ENCODE peak calls at places on chromosomes 11 and 22, in nine cellular contexts. P, M, Z, A, X, Q, V, H and I are unnamed samples.

GRCh38 chr11:10263929-10264328 is 30.1 kb downstream of the SBF2 start:
- DNase-seq in A (no peak), M (no peak), X (no peak), P (peak), Q (peak), V (peak), Z (peak), H (no peak), I (no peak)

GRCh38 chr22:25804676-25805075 is 62.7 kb downstream of the MYO18B start:
- DNase-seq in X (no peak), H (no peak), A (no peak), V (no peak), Z (no peak), P (no peak), Q (no peak), M (no peak), I (no peak)

GRCh38 chr11:76770642-76771445 is 12.3 kb upstream of the TSKU start:
- DNase-seq in A (peak), Z (peak), Q (peak), M (peak), V (peak), X (no peak), P (peak), H (no peak), I (no peak)

GRCh38 chr11:39630365-39630764 is 1829.1 kb downstream of the LRRC4C start:
- DNase-seq in H (no peak), P (no peak), Z (no peak), A (no peak), Q (no peak), X (no peak), V (no peak), M (no peak), I (no peak)

GRCh38 chr11:100731471-100731870 is 44.4 kb downstream of the ARHGAP42 start:
- DNase-seq in A (no peak), Z (no peak), Q (no peak), V (no peak), X (no peak), P (no peak), M (no peak), H (no peak), I (peak)

GRCh38 chr11:111944651-111945051 is 7.5 kb downstream of the DIXDC1 start:
- DNase-seq in Q (peak), X (no peak), P (peak), V (peak), Z (no peak), A (no peak), M (no peak), H (no peak), I (no peak)

GRCh38 chr11:77515063-77515462 is 41.2 kb upstream of the PAK1 start:
- DNase-seq in H (no peak), Z (no peak), X (no peak), A (no peak), M (no peak), Q (no peak), P (no peak), V (no peak), I (peak)

GRCh38 chr22:30325065-30325720 is 1.5 kb downstream of the TBC1D10A start:
- DNase-seq in Q (peak), P (peak), M (no peak), H (no peak), V (peak), Z (no peak), X (no peak), A (peak), I (no peak)

GRCh38 chr22:30159561-30160353 is 79.5 kb downstream of the HORMAD2 start:
- DNase-seq in M (no peak), H (no peak), X (no peak), P (peak), Z (peak), Q (peak), A (no peak), V (peak), I (no peak)

GRCh38 chr11:1936781-1937615 is 10.1 kb upstream of the MRPL23 start:
- DNase-seq in V (no peak), Q (no peak), X (peak), Z (no peak), H (no peak), A (no peak), P (no peak), M (no peak), I (peak)

GRCh38 chr11:14414470-14415461 is 55.8 kb upstream of the RRAS2 start:
- DNase-seq in P (peak), H (no peak), A (no peak), X (no peak), M (no peak), Z (no peak), V (no peak), Q (no peak), I (no peak)

GRCh38 chr22:19406281-19406811 is 25.2 kb downstream of the HIRA start:
- DNase-seq in Z (no peak), V (no peak), M (no peak), X (no peak), P (no peak), Q (no peak), A (no peak), H (no peak), I (no peak)
- TF ChIP-seq CTCF in Z (no peak), V (no peak), M (no peak), X (no peak), P (no peak), Q (no peak), A (no peak), H (no peak), I (no peak)

DNA sequence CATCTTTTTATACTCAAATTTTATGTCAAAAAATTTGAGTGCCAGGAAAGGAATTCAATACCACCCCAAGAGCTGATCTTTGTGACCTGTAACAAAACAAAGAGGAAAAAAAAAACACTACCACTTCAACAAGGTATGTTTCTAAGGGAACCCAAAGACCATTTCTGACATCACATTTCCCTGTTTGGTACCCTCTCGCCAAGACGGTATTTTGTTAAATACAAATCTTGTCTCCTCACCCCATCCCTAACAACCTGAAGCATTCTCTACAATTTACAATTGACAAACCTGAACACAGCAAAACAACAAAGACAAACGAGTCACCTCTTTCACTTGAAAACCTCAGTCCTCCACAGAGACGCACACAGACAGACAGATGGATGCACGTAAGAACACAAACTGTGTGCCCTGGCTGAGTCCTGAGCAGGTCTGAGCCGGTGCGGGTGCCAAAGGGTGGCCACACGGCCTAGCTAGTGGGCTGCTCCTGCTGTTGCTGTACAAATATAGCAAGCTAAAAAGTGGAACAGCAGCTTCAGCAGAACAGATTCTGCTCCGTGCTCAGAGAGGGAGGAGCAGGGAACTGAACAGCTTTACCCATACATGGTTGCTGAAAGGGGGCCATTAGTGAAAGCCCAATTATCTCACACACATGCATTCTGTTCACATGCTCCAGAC is 28.6 kb downstream of the CELF1 start:
- DNase-seq in P (peak), Q (no peak), X (peak), A (no peak), Z (no peak), H (no peak), V (peak), M (peak), I (peak)
- H3K4me3 ChIP-seq in P (no peak), Q (peak), X (peak), A (no peak), Z (no peak), H (peak), V (peak), M (peak), I (no peak)

GRCh38 chr11:96704847-96705246 is 315.0 kb downstream of the JRKL start:
- DNase-seq in P (no peak), H (no peak), Q (peak), V (peak), Z (no peak), A (no peak), X (no peak), M (no peak), I (no peak)
- TF ChIP-seq CTCF in P (no peak), H (no peak), Q (no peak), V (peak), Z (peak), A (no peak), X (peak), M (no peak), I (peak)

GRCh38 chr11:86249307-86250098 is 5.0 kb downstream of the EED start:
- DNase-seq in Z (no peak), V (no peak), Q (peak), P (peak), X (no peak), M (no peak), A (no peak), H (no peak), I (no peak)
- H3K4me3 ChIP-seq in Z (no peak), V (no peak), Q (no peak), P (no peak), X (no peak), M (no peak), A (no peak), H (peak), I (no peak)

GRCh38 chr11:35852056-35852455 is 91.8 kb upstream of the LDLRAD3 start:
- DNase-seq in Q (peak), P (peak), V (no peak), H (peak), X (peak), Z (no peak), M (no peak), A (no peak), I (no peak)
- TF ChIP-seq CTCF in Q (no peak), P (no peak), V (no peak), H (no peak), X (no peak), Z (no peak), M (no peak), A (no peak), I (no peak)

GRCh38 chr22:17797721-17798559 is 23.7 kb upstream of the BID start:
- DNase-seq in M (no peak), V (no peak), X (no peak), Q (no peak), Z (no peak), H (no peak), P (no peak), A (no peak), I (no peak)
- H3K4me3 ChIP-seq in M (no peak), V (no peak), X (no peak), Q (no peak), Z (no peak), H (no peak), P (no peak), A (no peak), I (no peak)

GRCh38 chr22:35103756-35104155 is 37.8 kb downstream of the ISX start:
- DNase-seq in H (no peak), Q (no peak), V (no peak), Z (no peak), M (no peak), X (no peak), A (no peak), P (no peak), I (no peak)

GRCh38 chr22:35099883-35100282 is 33.9 kb downstream of the ISX start:
- DNase-seq in Q (no peak), P (no peak), H (no peak), Z (no peak), V (no peak), M (no peak), X (no peak), A (no peak), I (no peak)

GRCh38 chr22:35098921-35099320 is 33.0 kb downstream of the ISX start:
- DNase-seq in V (no peak), Q (no peak), X (no peak), H (no peak), M (no peak), Z (no peak), A (no peak), P (no peak), I (no peak)

GRCh38 chr22:35104491-35104890 is 38.5 kb downstream of the ISX start:
- DNase-seq in Z (no peak), H (no peak), M (peak), P (no peak), Q (no peak), X (no peak), V (no peak), A (no peak), I (no peak)

GRCh38 chr22:35102663-35103062 is 36.7 kb downstream of the ISX start:
- DNase-seq in Q (no peak), X (no peak), P (no peak), Z (no peak), V (no peak), M (peak), A (no peak), H (no peak), I (no peak)
- TF ChIP-seq CTCF in Q (no peak), X (no peak), P (no peak), Z (no peak), V (no peak), M (peak), A (no peak), H (no peak), I (no peak)

DNA sequence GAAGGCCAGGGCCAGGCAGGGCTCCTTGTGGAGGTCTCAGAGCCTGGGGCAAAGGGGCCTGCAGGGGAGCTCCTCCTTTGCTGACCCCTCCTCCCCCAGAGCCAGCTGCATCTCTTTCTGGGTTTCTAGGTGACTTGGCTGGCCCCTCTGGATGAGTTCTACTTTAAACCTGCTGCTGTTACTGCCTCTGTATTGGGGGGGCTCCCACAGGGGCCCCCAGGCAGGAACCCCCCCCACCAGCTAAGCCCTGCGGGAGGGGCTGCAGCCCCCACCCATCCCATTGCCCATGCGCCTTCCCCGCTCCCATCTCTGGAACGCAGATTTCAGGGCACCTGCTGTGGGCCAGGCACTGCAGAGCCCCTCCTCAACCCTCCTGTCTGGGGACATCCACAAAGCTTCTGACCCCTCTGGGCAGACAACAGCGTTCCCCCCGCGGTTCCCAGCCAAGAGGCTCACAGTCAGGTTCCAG is 890 bp upstream of the PLCB3 start:
- DNase-seq in M (no peak), P (no peak), Q (no peak), V (no peak), X (no peak), A (no peak), H (no peak), Z (no peak), I (no peak)
- H3K4me3 ChIP-seq in M (peak), P (no peak), Q (no peak), V (peak), X (peak), A (no peak), H (peak), Z (peak), I (peak)

GRCh38 chr11:132992838-132993680 is 539.2 kb downstream of the OPCML start:
- DNase-seq in P (no peak), X (no peak), H (no peak), A (no peak), Q (no peak), Z (no peak), M (no peak), V (peak), I (no peak)
- TF ChIP-seq CTCF in P (no peak), X (no peak), H (no peak), A (no peak), Q (no peak), Z (peak), M (no peak), V (peak), I (no peak)

GRCh38 chr11:15923169-15923568 is 433.2 kb downstream of the SOX6 start:
- DNase-seq in M (no peak), V (no peak), P (no peak), A (no peak), Q (no peak), H (no peak), X (no peak), Z (no peak), I (no peak)

GRCh38 chr11:15926071-15926470 is 430.3 kb downstream of the SOX6 start:
- DNase-seq in V (no peak), X (no peak), Q (no peak), H (no peak), Z (no peak), P (peak), A (no peak), M (no peak), I (no peak)

GRCh38 chr11:15918212-15918611 is 438.1 kb downstream of the SOX6 start:
- DNase-seq in A (no peak), M (no peak), P (no peak), X (no peak), V (no peak), Z (no peak), H (no peak), Q (no peak), I (no peak)

GRCh38 chr11:15918674-15919073 is 437.7 kb downstream of the SOX6 start:
- DNase-seq in X (no peak), A (no peak), M (no peak), H (no peak), Q (no peak), P (no peak), V (no peak), Z (no peak), I (no peak)

GRCh38 chr11:15920856-15921629 is 435.3 kb downstream of the SOX6 start:
- DNase-seq in Z (no peak), M (no peak), V (no peak), H (no peak), X (peak), P (no peak), Q (no peak), A (no peak), I (no peak)
- H3K4me3 ChIP-seq in Z (no peak), M (no peak), V (no peak), H (no peak), X (no peak), P (no peak), Q (no peak), A (no peak), I (no peak)